ENCODE peak calls at places on chromosomes 13 and 19, in eight cellular contexts. One of them, this sample, is unnamed.
A peak's percentile ranks its signal among the peaks of the same experiment; 100 is the strongest.

GRCh38 chr13:42832341-42833153 is 51.2 kb downstream of the FAM216B start:
- DNase-seq in A549: no peak
- DNase-seq in H1: no peak
- DNase-seq in GM12878: no peak
- DNase-seq in WTC11: no peak
- DNase-seq in K562: no peak
- DNase-seq in HepG2: peak; percentile 20
- DNase-seq in SK-N-SH: no peak
- DNase-seq in this sample: peak; percentile 94

GRCh38 chr13:113187263-113187669 is 21.2 kb downstream of the PCID2 start:
- DNase-seq in WTC11: no peak
- DNase-seq in K562: peak; percentile 69
- DNase-seq in HepG2: peak; percentile 83
- DNase-seq in GM12878: no peak
- DNase-seq in SK-N-SH: peak; percentile 45
- DNase-seq in A549: peak; percentile 95
- DNase-seq in H1: no peak
- DNase-seq in this sample: peak; percentile 100

GRCh38 chr19:44603201-44603945 is 10.0 kb upstream of the IGSF23 start:
- DNase-seq in WTC11: no peak
- DNase-seq in HepG2: no peak
- DNase-seq in H1: no peak
- DNase-seq in K562: no peak
- DNase-seq in A549: no peak
- DNase-seq in GM12878: no peak
- DNase-seq in SK-N-SH: no peak
- DNase-seq in this sample: peak; percentile 99

GRCh38 chr19:38679839-38680238 is 32.4 kb downstream of the ACTN4 start:
- DNase-seq in HepG2: no peak
- DNase-seq in WTC11: no peak
- DNase-seq in K562: no peak
- DNase-seq in H1: no peak
- DNase-seq in GM12878: no peak
- DNase-seq in A549: peak; percentile 88
- DNase-seq in SK-N-SH: no peak
- DNase-seq in this sample: peak; percentile 63

GRCh38 chr19:47161876-47162489 is 31.3 kb downstream of the SAE1 start:
- DNase-seq in WTC11: no peak
- DNase-seq in H1: no peak
- DNase-seq in HepG2: no peak
- DNase-seq in A549: no peak
- DNase-seq in GM12878: no peak
- DNase-seq in K562: no peak
- DNase-seq in SK-N-SH: peak; percentile 26
- DNase-seq in this sample: peak; percentile 34

GRCh38 chr13:77143325-77143907 is 116.5 kb upstream of the FBXL3 start:
- DNase-seq in WTC11: no peak
- DNase-seq in K562: no peak
- DNase-seq in HepG2: peak; percentile 58
- DNase-seq in SK-N-SH: no peak
- DNase-seq in GM12878: no peak
- DNase-seq in H1: no peak
- DNase-seq in A549: peak; percentile 48
- DNase-seq in this sample: peak; percentile 52

GRCh38 chr13:73740681-73741080 is 393.5 kb downstream of the KLF12 start:
- DNase-seq in GM12878: no peak
- DNase-seq in K562: no peak
- DNase-seq in A549: no peak
- DNase-seq in WTC11: no peak
- DNase-seq in SK-N-SH: no peak
- DNase-seq in H1: no peak
- DNase-seq in HepG2: no peak
- DNase-seq in this sample: peak; percentile 10

GRCh38 chr19:4380254-4380727 is 20.1 kb downstream of the SH3GL1 start:
- DNase-seq in SK-N-SH: peak; percentile 29
- DNase-seq in HepG2: no peak
- DNase-seq in H1: no peak
- DNase-seq in GM12878: no peak
- DNase-seq in K562: no peak
- DNase-seq in A549: no peak
- DNase-seq in WTC11: no peak
- DNase-seq in this sample: no peak

GRCh38 chr13:36428083-36428482 is 4.2 kb upstream of the CCNA1 start:
- DNase-seq in WTC11: no peak
- DNase-seq in H1: no peak
- DNase-seq in GM12878: no peak
- DNase-seq in SK-N-SH: no peak
- DNase-seq in HepG2: no peak
- DNase-seq in A549: peak; percentile 27
- DNase-seq in K562: no peak
- DNase-seq in this sample: no peak

GRCh38 chr19:51320258-51320657 is 8.8 kb downstream of the IGLON5 start:
- DNase-seq in H1: no peak
- DNase-seq in SK-N-SH: peak; percentile 87
- DNase-seq in GM12878: no peak
- DNase-seq in A549: no peak
- DNase-seq in K562: no peak
- DNase-seq in HepG2: no peak
- DNase-seq in WTC11: no peak
- DNase-seq in this sample: no peak

GRCh38 chr19:35224681-35225604 is 3.6 kb downstream of the FAM187B start:
- DNase-seq in A549: no peak
- DNase-seq in WTC11: peak; percentile 70
- DNase-seq in H1: no peak
- DNase-seq in SK-N-SH: no peak
- DNase-seq in HepG2: no peak
- DNase-seq in GM12878: no peak
- DNase-seq in K562: peak; percentile 91
- DNase-seq in this sample: no peak

GRCh38 chr19:41641879-41642485 is 15.1 kb upstream of the CEACAM4 start:
- DNase-seq in A549: peak; percentile 78
- DNase-seq in H1: no peak
- DNase-seq in HepG2: peak; percentile 23
- DNase-seq in SK-N-SH: peak; percentile 78
- DNase-seq in WTC11: peak; percentile 81
- DNase-seq in K562: peak; percentile 62
- DNase-seq in GM12878: peak; percentile 4
- DNase-seq in this sample: peak; percentile 37

GRCh38 chr19:40217921-40218890 is at the start of gene TTC9B:
- DNase-seq in K562: peak; percentile 71
- DNase-seq in H1: peak; percentile 46
- DNase-seq in GM12878: no peak
- DNase-seq in HepG2: no peak
- DNase-seq in A549: peak; percentile 51
- DNase-seq in WTC11: peak; percentile 84
- DNase-seq in SK-N-SH: peak; percentile 95
- DNase-seq in this sample: no peak

GRCh38 chr19:50673118-50673517 is 23.9 kb downstream of the C19orf81 start:
- DNase-seq in H1: no peak
- DNase-seq in GM12878: no peak
- DNase-seq in SK-N-SH: no peak
- DNase-seq in A549: no peak
- DNase-seq in HepG2: no peak
- DNase-seq in WTC11: no peak
- DNase-seq in K562: no peak
- DNase-seq in this sample: no peak

GRCh38 chr13:106295971-106296370 is 239.5 kb downstream of the EFNB2 start:
- DNase-seq in SK-N-SH: no peak
- DNase-seq in K562: no peak
- DNase-seq in A549: no peak
- DNase-seq in GM12878: no peak
- DNase-seq in WTC11: no peak
- DNase-seq in HepG2: no peak
- DNase-seq in H1: no peak
- DNase-seq in this sample: no peak

GRCh38 chr13:92994056-92994455 is 232.6 kb upstream of the GPC6 start:
- DNase-seq in H1: no peak
- DNase-seq in K562: no peak
- DNase-seq in HepG2: no peak
- DNase-seq in GM12878: no peak
- DNase-seq in SK-N-SH: no peak
- DNase-seq in WTC11: no peak
- DNase-seq in A549: no peak
- DNase-seq in this sample: peak; percentile 78

GRCh38 chr13:112969692-112970338 is 801 bp downstream of the MCF2L start:
- DNase-seq in WTC11: no peak
- DNase-seq in H1: no peak
- DNase-seq in GM12878: no peak
- DNase-seq in K562: no peak
- DNase-seq in SK-N-SH: peak; percentile 78
- DNase-seq in HepG2: no peak
- DNase-seq in A549: no peak
- DNase-seq in this sample: no peak

GRCh38 chr19:55449469-55449868 is 6.4 kb upstream of the SHISA7 start:
- DNase-seq in A549: no peak
- DNase-seq in WTC11: no peak
- DNase-seq in H1: no peak
- DNase-seq in HepG2: no peak
- DNase-seq in GM12878: no peak
- DNase-seq in SK-N-SH: no peak
- DNase-seq in K562: no peak
- DNase-seq in this sample: no peak

GRCh38 chr19:45451181-45451849 is 16.5 kb upstream of the FOSB start:
- DNase-seq in GM12878: no peak
- DNase-seq in H1: no peak
- DNase-seq in HepG2: no peak
- DNase-seq in SK-N-SH: no peak
- DNase-seq in A549: no peak
- DNase-seq in K562: no peak
- DNase-seq in WTC11: no peak
- DNase-seq in this sample: peak; percentile 88

GRCh38 chr19:815079-815774 is 6.5 kb downstream of the PLPPR3 start:
- DNase-seq in HepG2: no peak
- DNase-seq in WTC11: no peak
- DNase-seq in H1: no peak
- DNase-seq in GM12878: no peak
- DNase-seq in K562: no peak
- DNase-seq in SK-N-SH: no peak
- DNase-seq in A549: no peak
- DNase-seq in this sample: no peak

GRCh38 chr13:51921790-51922740 is 60.3 kb downstream of the CCDC70 start:
- DNase-seq in SK-N-SH: no peak
- DNase-seq in A549: peak; percentile 9
- DNase-seq in HepG2: no peak
- DNase-seq in GM12878: no peak
- DNase-seq in H1: no peak
- DNase-seq in K562: peak; percentile 89
- DNase-seq in WTC11: no peak
- DNase-seq in this sample: peak; percentile 12

GRCh38 chr13:74306496-74306895 is 172.3 kb upstream of the KLF12 start:
- DNase-seq in GM12878: no peak
- DNase-seq in WTC11: no peak
- DNase-seq in K562: no peak
- DNase-seq in HepG2: no peak
- DNase-seq in A549: no peak
- DNase-seq in H1: no peak
- DNase-seq in SK-N-SH: peak; percentile 20
- DNase-seq in this sample: peak; percentile 45

GRCh38 chr13:28657784-28658538 is 969 bp upstream of the POMP start:
- DNase-seq in WTC11: no peak
- DNase-seq in A549: peak; percentile 11
- DNase-seq in SK-N-SH: peak; percentile 7
- DNase-seq in K562: peak; percentile 26
- DNase-seq in HepG2: no peak
- DNase-seq in H1: no peak
- DNase-seq in GM12878: peak; percentile 51
- DNase-seq in this sample: peak; percentile 58

GRCh38 chr13:41370736-41371135 is 59.7 kb downstream of the NAA16 start:
- DNase-seq in H1: no peak
- DNase-seq in GM12878: no peak
- DNase-seq in K562: no peak
- DNase-seq in HepG2: no peak
- DNase-seq in SK-N-SH: no peak
- DNase-seq in WTC11: no peak
- DNase-seq in A549: no peak
- DNase-seq in this sample: no peak
- TF ChIP-seq USF2 in H1: no peak
- TF ChIP-seq USF2 in GM12878: no peak
- TF ChIP-seq USF2 in K562: no peak
- TF ChIP-seq USF2 in HepG2: no peak
- TF ChIP-seq USF2 in SK-N-SH: no peak
- TF ChIP-seq USF2 in WTC11: no peak
- TF ChIP-seq USF2 in A549: no peak
- TF ChIP-seq USF2 in this sample: no peak

GRCh38 chr13:94330552-94331071 is 148.9 kb downstream of the DCT start:
- DNase-seq in H1: no peak
- DNase-seq in K562: no peak
- DNase-seq in SK-N-SH: no peak
- DNase-seq in GM12878: no peak
- DNase-seq in HepG2: no peak
- DNase-seq in A549: no peak
- DNase-seq in WTC11: no peak
- DNase-seq in this sample: no peak

GRCh38 chr13:94327318-94327717 is 152.2 kb downstream of the DCT start:
- DNase-seq in K562: no peak
- DNase-seq in GM12878: peak; percentile 73
- DNase-seq in HepG2: no peak
- DNase-seq in A549: no peak
- DNase-seq in H1: no peak
- DNase-seq in SK-N-SH: no peak
- DNase-seq in WTC11: no peak
- DNase-seq in this sample: no peak

GRCh38 chr13:94329754-94330551 is 149.5 kb downstream of the DCT start:
- DNase-seq in K562: no peak
- DNase-seq in SK-N-SH: no peak
- DNase-seq in A549: peak; percentile 48
- DNase-seq in H1: no peak
- DNase-seq in WTC11: no peak
- DNase-seq in GM12878: no peak
- DNase-seq in HepG2: peak; percentile 28
- DNase-seq in this sample: peak; percentile 95

GRCh38 chr13:94328336-94329041 is 151.0 kb downstream of the DCT start:
- DNase-seq in K562: no peak
- DNase-seq in SK-N-SH: no peak
- DNase-seq in HepG2: no peak
- DNase-seq in GM12878: no peak
- DNase-seq in H1: no peak
- DNase-seq in WTC11: no peak
- DNase-seq in A549: no peak
- DNase-seq in this sample: no peak

GRCh38 chr13:94329277-94329676 is 150.2 kb downstream of the DCT start:
- DNase-seq in SK-N-SH: no peak
- DNase-seq in WTC11: no peak
- DNase-seq in GM12878: no peak
- DNase-seq in A549: no peak
- DNase-seq in H1: no peak
- DNase-seq in K562: no peak
- DNase-seq in HepG2: no peak
- DNase-seq in this sample: peak; percentile 69
- TF ChIP-seq USF2 in SK-N-SH: no peak
- TF ChIP-seq USF2 in WTC11: no peak
- TF ChIP-seq USF2 in GM12878: no peak
- TF ChIP-seq USF2 in A549: no peak
- TF ChIP-seq USF2 in H1: no peak
- TF ChIP-seq USF2 in K562: no peak
- TF ChIP-seq USF2 in HepG2: no peak
- TF ChIP-seq USF2 in this sample: no peak

GRCh38 chr19:2260341-2260751 is 4.1 kb upstream of the JSRP1 start:
- DNase-seq in WTC11: no peak
- DNase-seq in HepG2: no peak
- DNase-seq in SK-N-SH: no peak
- DNase-seq in GM12878: no peak
- DNase-seq in A549: no peak
- DNase-seq in H1: no peak
- DNase-seq in K562: no peak
- DNase-seq in this sample: no peak
- TF ChIP-seq USF2 in WTC11: no peak
- TF ChIP-seq USF2 in HepG2: no peak
- TF ChIP-seq USF2 in SK-N-SH: no peak
- TF ChIP-seq USF2 in GM12878: no peak
- TF ChIP-seq USF2 in A549: no peak
- TF ChIP-seq USF2 in H1: no peak
- TF ChIP-seq USF2 in K562: no peak
- TF ChIP-seq USF2 in this sample: no peak

GRCh38 chr19:13764821-13765394 is 586 bp downstream of the MRI1 start:
- DNase-seq in SK-N-SH: peak; percentile 74
- DNase-seq in A549: no peak
- DNase-seq in H1: no peak
- DNase-seq in HepG2: no peak
- DNase-seq in K562: peak; percentile 41
- DNase-seq in WTC11: peak; percentile 32
- DNase-seq in GM12878: no peak
- DNase-seq in this sample: no peak
- TF ChIP-seq USF2 in SK-N-SH: no peak
- TF ChIP-seq USF2 in A549: no peak
- TF ChIP-seq USF2 in H1: no peak
- TF ChIP-seq USF2 in HepG2: no peak
- TF ChIP-seq USF2 in K562: no peak
- TF ChIP-seq USF2 in WTC11: no peak
- TF ChIP-seq USF2 in GM12878: no peak
- TF ChIP-seq USF2 in this sample: no peak